ENCODE peak calls at places on chromosomes 13 and 19, in seven cellular contexts. One of them, this sample, is unnamed.

GRCh38 chr19:12603714-12604113 is 6.9 kb downstream of the ZNF490 start:
- DNase-seq in iris pigment epithelial cell: peak; percentile 60
- DNase-seq in NCI-H1105: no peak
- DNase-seq in uterus: no peak
- DNase-seq in C1 segment of cervical spinal cord: no peak
- DNase-seq in mesendoderm: no peak
- DNase-seq in lung: no peak
- DNase-seq in this sample: no peak

GRCh38 chr13:79786176-79786575 is 305.2 kb downstream of the NDFIP2 start:
- DNase-seq in iris pigment epithelial cell: no peak
- DNase-seq in NCI-H1105: no peak
- DNase-seq in uterus: no peak
- DNase-seq in C1 segment of cervical spinal cord: no peak
- DNase-seq in mesendoderm: no peak
- DNase-seq in lung: no peak
- DNase-seq in this sample: no peak

GRCh38 chr13:24931450-24932217 is 164.3 kb upstream of the PABPC3 start:
- DNase-seq in iris pigment epithelial cell: no peak
- DNase-seq in NCI-H1105: no peak
- DNase-seq in uterus: no peak
- DNase-seq in C1 segment of cervical spinal cord: no peak
- DNase-seq in mesendoderm: peak; percentile 69
- DNase-seq in lung: no peak
- DNase-seq in this sample: no peak

GRCh38 chr19:6556480-6556879 is 25.7 kb downstream of the TNFSF9 start:
- DNase-seq in iris pigment epithelial cell: peak; percentile 59
- DNase-seq in NCI-H1105: no peak
- DNase-seq in uterus: no peak
- DNase-seq in C1 segment of cervical spinal cord: no peak
- DNase-seq in mesendoderm: no peak
- DNase-seq in lung: no peak
- DNase-seq in this sample: no peak

GRCh38 chr19:56091751-56092546 is 29.1 kb downstream of the ZNF787 start:
- DNase-seq in iris pigment epithelial cell: no peak
- DNase-seq in NCI-H1105: peak; percentile 75
- DNase-seq in uterus: no peak
- DNase-seq in C1 segment of cervical spinal cord: no peak
- DNase-seq in mesendoderm: no peak
- DNase-seq in lung: no peak
- DNase-seq in this sample: no peak

GRCh38 chr19:5667751-5668271 is 12.5 kb downstream of the MICOS13 start:
- DNase-seq in iris pigment epithelial cell: no peak
- DNase-seq in NCI-H1105: no peak
- DNase-seq in uterus: no peak
- DNase-seq in C1 segment of cervical spinal cord: no peak
- DNase-seq in mesendoderm: peak; percentile 96
- DNase-seq in lung: no peak
- DNase-seq in this sample: no peak

GRCh38 chr19:6219592-6220290 is 60.0 kb downstream of the MLLT1 start:
- DNase-seq in iris pigment epithelial cell: no peak
- DNase-seq in NCI-H1105: no peak
- DNase-seq in uterus: peak; percentile 26
- DNase-seq in C1 segment of cervical spinal cord: no peak
- DNase-seq in mesendoderm: no peak
- DNase-seq in lung: no peak
- DNase-seq in this sample: peak; percentile 68

GRCh38 chr13:33493672-33494365 is 208.3 kb upstream of the STARD13 start:
- DNase-seq in iris pigment epithelial cell: no peak
- DNase-seq in NCI-H1105: no peak
- DNase-seq in uterus: no peak
- DNase-seq in C1 segment of cervical spinal cord: no peak
- DNase-seq in mesendoderm: no peak
- DNase-seq in lung: no peak
- DNase-seq in this sample: no peak

GRCh38 chr13:92661406-92661805 is 565.2 kb upstream of the GPC6 start:
- DNase-seq in iris pigment epithelial cell: no peak
- DNase-seq in NCI-H1105: no peak
- DNase-seq in uterus: no peak
- DNase-seq in C1 segment of cervical spinal cord: no peak
- DNase-seq in mesendoderm: no peak
- DNase-seq in lung: no peak
- DNase-seq in this sample: no peak

GRCh38 chr19:55423225-55423967 is 15.8 kb upstream of the UBE2S start:
- DNase-seq in iris pigment epithelial cell: no peak
- DNase-seq in NCI-H1105: no peak
- DNase-seq in uterus: no peak
- DNase-seq in C1 segment of cervical spinal cord: no peak
- DNase-seq in mesendoderm: no peak
- DNase-seq in lung: no peak
- DNase-seq in this sample: no peak

GRCh38 chr13:42307461-42307860 is 35.5 kb downstream of the AKAP11 start:
- DNase-seq in iris pigment epithelial cell: no peak
- DNase-seq in NCI-H1105: no peak
- DNase-seq in uterus: no peak
- DNase-seq in C1 segment of cervical spinal cord: no peak
- DNase-seq in mesendoderm: no peak
- DNase-seq in lung: no peak
- DNase-seq in this sample: no peak

GRCh38 chr19:5987077-5987818 is 9.3 kb upstream of the RANBP3 start:
- DNase-seq in iris pigment epithelial cell: peak; percentile 72
- DNase-seq in NCI-H1105: peak; percentile 70
- DNase-seq in uterus: peak; percentile 76
- DNase-seq in C1 segment of cervical spinal cord: peak; percentile 49
- DNase-seq in mesendoderm: peak; percentile 84
- DNase-seq in lung: peak; percentile 78
- DNase-seq in this sample: peak; percentile 57

GRCh38 chr19:14118165-14119051 is 846 bp upstream of the PRKACA start:
- DNase-seq in iris pigment epithelial cell: peak; percentile 85
- DNase-seq in NCI-H1105: peak; percentile 47
- DNase-seq in uterus: peak; percentile 87
- DNase-seq in C1 segment of cervical spinal cord: peak; percentile 71
- DNase-seq in mesendoderm: peak; percentile 28
- DNase-seq in lung: peak; percentile 84
- DNase-seq in this sample: peak; percentile 80

GRCh38 chr19:2561221-2561620 is 85.3 kb downstream of the GADD45B start:
- DNase-seq in iris pigment epithelial cell: no peak
- DNase-seq in NCI-H1105: no peak
- DNase-seq in uterus: no peak
- DNase-seq in C1 segment of cervical spinal cord: no peak
- DNase-seq in mesendoderm: no peak
- DNase-seq in lung: no peak
- DNase-seq in this sample: no peak

GRCh38 chr19:34504273-34504808 is 22.8 kb downstream of the WTIP start:
- DNase-seq in iris pigment epithelial cell: no peak
- DNase-seq in NCI-H1105: no peak
- DNase-seq in uterus: no peak
- DNase-seq in C1 segment of cervical spinal cord: no peak
- DNase-seq in mesendoderm: no peak
- DNase-seq in lung: peak; percentile 27
- DNase-seq in this sample: no peak

GRCh38 chr19:1259873-1260748 is 9.0 kb upstream of the CIRBP start:
- DNase-seq in iris pigment epithelial cell: peak; percentile 31
- DNase-seq in NCI-H1105: no peak
- DNase-seq in uterus: no peak
- DNase-seq in C1 segment of cervical spinal cord: no peak
- DNase-seq in mesendoderm: peak; percentile 67
- DNase-seq in lung: no peak
- DNase-seq in this sample: no peak

GRCh38 chr19:51029718-51030117 is 3.3 kb upstream of the KLK11 start:
- DNase-seq in iris pigment epithelial cell: no peak
- DNase-seq in NCI-H1105: no peak
- DNase-seq in uterus: no peak
- DNase-seq in C1 segment of cervical spinal cord: no peak
- DNase-seq in mesendoderm: peak; percentile 61
- DNase-seq in lung: no peak
- DNase-seq in this sample: no peak

GRCh38 chr19:56525214-56525860 is 13.4 kb upstream of the ZFP28 start:
- DNase-seq in iris pigment epithelial cell: no peak
- DNase-seq in NCI-H1105: no peak
- DNase-seq in uterus: no peak
- DNase-seq in C1 segment of cervical spinal cord: no peak
- DNase-seq in mesendoderm: no peak
- DNase-seq in lung: no peak
- DNase-seq in this sample: no peak

GRCh38 chr19:52138614-52139290 is 986 bp downstream of the ZNF616 start:
- DNase-seq in iris pigment epithelial cell: peak; percentile 20
- DNase-seq in NCI-H1105: peak; percentile 51
- DNase-seq in uterus: peak; percentile 16
- DNase-seq in C1 segment of cervical spinal cord: peak; percentile 33
- DNase-seq in mesendoderm: peak; percentile 86
- DNase-seq in lung: no peak
- DNase-seq in this sample: no peak

GRCh38 chr19:5086725-5087439 is 118.0 kb downstream of the KDM4B start:
- DNase-seq in iris pigment epithelial cell: no peak
- DNase-seq in NCI-H1105: peak; percentile 78
- DNase-seq in uterus: no peak
- DNase-seq in C1 segment of cervical spinal cord: no peak
- DNase-seq in mesendoderm: peak; percentile 86
- DNase-seq in lung: no peak
- DNase-seq in this sample: no peak

GRCh38 chr19:39599116-39599515 is 3.2 kb upstream of the LGALS13 start:
- DNase-seq in iris pigment epithelial cell: peak; percentile 30
- DNase-seq in NCI-H1105: no peak
- DNase-seq in uterus: no peak
- DNase-seq in C1 segment of cervical spinal cord: no peak
- DNase-seq in mesendoderm: peak; percentile 54
- DNase-seq in lung: no peak
- DNase-seq in this sample: no peak

GRCh38 chr13:114106991-114107685 is 25.3 kb downstream of the RASA3 start:
- DNase-seq in iris pigment epithelial cell: no peak
- DNase-seq in NCI-H1105: no peak
- DNase-seq in uterus: peak; percentile 13
- DNase-seq in C1 segment of cervical spinal cord: no peak
- DNase-seq in mesendoderm: no peak
- DNase-seq in lung: no peak
- DNase-seq in this sample: peak; percentile 25

GRCh38 chr19:3852614-3853254 is 16.1 kb downstream of the ZFR2 start:
- DNase-seq in iris pigment epithelial cell: peak; percentile 78
- DNase-seq in NCI-H1105: no peak
- DNase-seq in uterus: no peak
- DNase-seq in C1 segment of cervical spinal cord: no peak
- DNase-seq in mesendoderm: peak; percentile 74
- DNase-seq in lung: no peak
- DNase-seq in this sample: no peak

GRCh38 chr13:59774511-59774911 is 389.2 kb downstream of the DIAPH3 start:
- DNase-seq in iris pigment epithelial cell: peak; percentile 86
- DNase-seq in NCI-H1105: no peak
- DNase-seq in uterus: no peak
- DNase-seq in C1 segment of cervical spinal cord: no peak
- DNase-seq in mesendoderm: peak; percentile 51
- DNase-seq in lung: no peak
- DNase-seq in this sample: no peak

GRCh38 chr19:58395220-58395978 is at the start of gene RNF225:
- DNase-seq in iris pigment epithelial cell: no peak
- DNase-seq in NCI-H1105: no peak
- DNase-seq in uterus: no peak
- DNase-seq in C1 segment of cervical spinal cord: no peak
- DNase-seq in mesendoderm: peak; percentile 79
- DNase-seq in lung: no peak
- DNase-seq in this sample: no peak

GRCh38 chr19:42487025-42487797 is 41.1 kb downstream of the CEACAM1 start:
- DNase-seq in iris pigment epithelial cell: no peak
- DNase-seq in NCI-H1105: no peak
- DNase-seq in uterus: no peak
- DNase-seq in C1 segment of cervical spinal cord: no peak
- DNase-seq in mesendoderm: peak; percentile 68
- DNase-seq in lung: no peak
- DNase-seq in this sample: no peak

GRCh38 chr19:42184401-42184861 is 33.0 kb downstream of the DEDD2 start:
- DNase-seq in iris pigment epithelial cell: peak; percentile 71
- DNase-seq in NCI-H1105: peak; percentile 86
- DNase-seq in uterus: peak; percentile 61
- DNase-seq in C1 segment of cervical spinal cord: peak; percentile 52
- DNase-seq in mesendoderm: peak; percentile 92
- DNase-seq in lung: peak; percentile 69
- DNase-seq in this sample: peak; percentile 73

GRCh38 chr19:39372047-39372802 is 18.7 kb downstream of the PAF1 start:
- DNase-seq in iris pigment epithelial cell: peak; percentile 93
- DNase-seq in NCI-H1105: no peak
- DNase-seq in uterus: peak; percentile 84
- DNase-seq in C1 segment of cervical spinal cord: peak; percentile 38
- DNase-seq in mesendoderm: no peak
- DNase-seq in lung: peak; percentile 79
- DNase-seq in this sample: peak; percentile 82

GRCh38 chr19:39832341-39833083 is 1.4 kb downstream of the DYRK1B start:
- DNase-seq in iris pigment epithelial cell: no peak
- DNase-seq in NCI-H1105: no peak
- DNase-seq in uterus: no peak
- DNase-seq in C1 segment of cervical spinal cord: no peak
- DNase-seq in mesendoderm: no peak
- DNase-seq in lung: no peak
- DNase-seq in this sample: no peak

GRCh38 chr13:36166051-36166450 is 34.9 kb upstream of the DCLK1 start:
- DNase-seq in iris pigment epithelial cell: no peak
- DNase-seq in NCI-H1105: no peak
- DNase-seq in uterus: no peak
- DNase-seq in C1 segment of cervical spinal cord: no peak
- DNase-seq in mesendoderm: no peak
- DNase-seq in lung: no peak
- DNase-seq in this sample: no peak

GRCh38 chr19:4365341-4365740 is 22.0 kb downstream of the MPND start:
- DNase-seq in iris pigment epithelial cell: no peak
- DNase-seq in NCI-H1105: no peak
- DNase-seq in uterus: no peak
- DNase-seq in C1 segment of cervical spinal cord: no peak
- DNase-seq in mesendoderm: no peak
- DNase-seq in lung: no peak
- DNase-seq in this sample: no peak

GRCh38 chr19:6914321-6914720 is 26.9 kb downstream of the ADGRE1 start:
- DNase-seq in iris pigment epithelial cell: no peak
- DNase-seq in NCI-H1105: no peak
- DNase-seq in uterus: no peak
- DNase-seq in C1 segment of cervical spinal cord: no peak
- DNase-seq in mesendoderm: no peak
- DNase-seq in lung: no peak
- DNase-seq in this sample: no peak

This sample was measured in heart left ventricle.